ENCODE peak calls at places on chromosome 11, in four cellular contexts. One of them, this sample, is unnamed.

GRCh38 chr11:7563269-7563668 is 49.5 kb downstream of the PPFIBP2 start:
- DNase-seq in AG10803: peak
- DNase-seq in fibroblast of lung: no peak
- DNase-seq in body of pancreas: no peak
- DNase-seq in this sample: no peak

GRCh38 chr11:2401436-2401984 is 960 bp downstream of the TSSC4 start:
- DNase-seq in fibroblast of lung: no peak
- DNase-seq in AG10803: no peak
- DNase-seq in body of pancreas: no peak
- DNase-seq in this sample: no peak

GRCh38 chr11:112166561-112166960 is 611 bp upstream of the TEX12 start:
- DNase-seq in body of pancreas: no peak
- DNase-seq in AG10803: peak
- DNase-seq in fibroblast of lung: peak
- DNase-seq in this sample: peak

GRCh38 chr11:57500526-57500925 is 15.0 kb downstream of the SLC43A1 start:
- DNase-seq in body of pancreas: peak
- DNase-seq in fibroblast of lung: no peak
- DNase-seq in AG10803: no peak
- DNase-seq in this sample: no peak

GRCh38 chr11:116613201-116613910 is 159.4 kb downstream of the BUD13 start:
- DNase-seq in body of pancreas: no peak
- DNase-seq in AG10803: no peak
- DNase-seq in fibroblast of lung: no peak
- DNase-seq in this sample: no peak

GRCh38 chr11:128727320-128727719 is 33.4 kb downstream of the FLI1 start:
- DNase-seq in fibroblast of lung: no peak
- DNase-seq in AG10803: no peak
- DNase-seq in body of pancreas: no peak
- DNase-seq in this sample: no peak

GRCh38 chr11:27215471-27216267 is 147.3 kb downstream of the CCDC34 start:
- DNase-seq in body of pancreas: peak
- DNase-seq in AG10803: no peak
- DNase-seq in fibroblast of lung: peak
- DNase-seq in this sample: no peak

GRCh38 chr11:35585411-35585810 is 32.8 kb upstream of the FJX1 start:
- DNase-seq in body of pancreas: no peak
- DNase-seq in AG10803: no peak
- DNase-seq in fibroblast of lung: no peak
- DNase-seq in this sample: no peak

GRCh38 chr11:131463609-131464008 is 93.2 kb downstream of the NTM start:
- DNase-seq in AG10803: no peak
- DNase-seq in fibroblast of lung: no peak
- DNase-seq in body of pancreas: no peak
- DNase-seq in this sample: no peak

GRCh38 chr11:86695391-86695790 is 23.0 kb upstream of the ME3 start:
- DNase-seq in body of pancreas: no peak
- DNase-seq in fibroblast of lung: peak
- DNase-seq in AG10803: no peak
- DNase-seq in this sample: no peak

GRCh38 chr11:65862191-65862735 is 2.0 kb downstream of the MUS81 start:
- DNase-seq in fibroblast of lung: no peak
- DNase-seq in body of pancreas: no peak
- DNase-seq in AG10803: no peak
- DNase-seq in this sample: no peak

GRCh38 chr11:3042496-3043314 is 14.5 kb downstream of the CARS1 start:
- DNase-seq in AG10803: no peak
- DNase-seq in fibroblast of lung: no peak
- DNase-seq in body of pancreas: no peak
- DNase-seq in this sample: no peak

GRCh38 chr11:5807580-5807979 is 1.1 kb upstream of the OR52N2 start:
- DNase-seq in fibroblast of lung: no peak
- DNase-seq in AG10803: no peak
- DNase-seq in body of pancreas: no peak
- DNase-seq in this sample: no peak

GRCh38 chr11:70953720-70954119 is 298.7 kb downstream of the SHANK2 start:
- DNase-seq in AG10803: no peak
- DNase-seq in body of pancreas: no peak
- DNase-seq in fibroblast of lung: no peak
- DNase-seq in this sample: no peak

GRCh38 chr11:125016413-125016812 is 46.7 kb upstream of the SLC37A2 start:
- DNase-seq in body of pancreas: no peak
- DNase-seq in AG10803: no peak
- DNase-seq in fibroblast of lung: no peak
- DNase-seq in this sample: no peak

GRCh38 chr11:106012744-106013143 is 9.3 kb downstream of the MSANTD4 start:
- DNase-seq in body of pancreas: no peak
- DNase-seq in fibroblast of lung: peak
- DNase-seq in AG10803: peak
- DNase-seq in this sample: no peak

GRCh38 chr11:67274768-67275605 is 8.7 kb downstream of the GRK2 start:
- DNase-seq in AG10803: no peak
- DNase-seq in body of pancreas: peak
- DNase-seq in fibroblast of lung: no peak
- DNase-seq in this sample: no peak

GRCh38 chr11:67277231-67277961 is 11.1 kb downstream of the GRK2 start:
- DNase-seq in AG10803: peak
- DNase-seq in fibroblast of lung: peak
- DNase-seq in body of pancreas: peak
- DNase-seq in this sample: no peak

GRCh38 chr11:67275606-67276409 is 9.5 kb downstream of the GRK2 start:
- DNase-seq in body of pancreas: no peak
- DNase-seq in AG10803: no peak
- DNase-seq in fibroblast of lung: no peak
- DNase-seq in this sample: no peak

GRCh38 chr11:67278135-67278938 is 10.8 kb upstream of the ANKRD13D start:
- DNase-seq in body of pancreas: no peak
- DNase-seq in AG10803: no peak
- DNase-seq in fibroblast of lung: no peak
- DNase-seq in this sample: no peak

DNA sequence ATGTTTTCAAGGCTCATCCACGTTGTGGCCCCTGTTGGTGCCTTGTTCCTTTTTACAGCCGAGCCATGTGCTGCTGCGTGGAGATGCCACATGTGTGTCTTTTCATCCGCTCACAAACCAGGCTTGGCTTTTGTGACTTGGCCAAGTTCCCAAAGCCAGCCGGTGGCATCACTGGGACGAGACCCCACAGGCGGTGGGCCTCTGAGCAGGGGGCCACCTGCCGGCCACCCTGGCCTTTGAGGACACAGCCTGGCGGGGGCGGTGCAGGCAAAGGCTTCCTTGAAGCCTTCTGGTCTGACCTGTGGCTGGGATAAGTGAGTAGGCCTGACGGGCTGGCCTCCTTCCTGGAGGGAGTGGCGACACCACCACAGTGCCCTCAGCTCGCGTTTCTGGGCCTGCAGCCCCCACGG is 10.6 kb downstream of the GRK2 start:
- DNase-seq in AG10803: peak
- DNase-seq in body of pancreas: no peak
- DNase-seq in fibroblast of lung: no peak
- DNase-seq in this sample: no peak
- TF ChIP-seq CTCF in AG10803: peak
- TF ChIP-seq CTCF in body of pancreas: no peak
- TF ChIP-seq CTCF in fibroblast of lung: peak
- TF ChIP-seq CTCF in this sample: peak

GRCh38 chr11:109937968-109938367 is 155.2 kb upstream of the ZC3H12C start:
- DNase-seq in body of pancreas: no peak
- DNase-seq in fibroblast of lung: no peak
- DNase-seq in AG10803: no peak
- DNase-seq in this sample: no peak

GRCh38 chr11:109934151-109934550 is 159.0 kb upstream of the ZC3H12C start:
- DNase-seq in body of pancreas: no peak
- DNase-seq in AG10803: no peak
- DNase-seq in fibroblast of lung: no peak
- DNase-seq in this sample: no peak

GRCh38 chr11:109940816-109941215 is 152.4 kb upstream of the ZC3H12C start:
- DNase-seq in body of pancreas: no peak
- DNase-seq in fibroblast of lung: peak
- DNase-seq in AG10803: peak
- DNase-seq in this sample: no peak

GRCh38 chr11:109939176-109939810 is 153.9 kb upstream of the ZC3H12C start:
- DNase-seq in AG10803: peak
- DNase-seq in fibroblast of lung: peak
- DNase-seq in body of pancreas: peak
- DNase-seq in this sample: peak
- TF ChIP-seq CTCF in AG10803: peak
- TF ChIP-seq CTCF in fibroblast of lung: peak
- TF ChIP-seq CTCF in body of pancreas: peak
- TF ChIP-seq CTCF in this sample: peak

DNA sequence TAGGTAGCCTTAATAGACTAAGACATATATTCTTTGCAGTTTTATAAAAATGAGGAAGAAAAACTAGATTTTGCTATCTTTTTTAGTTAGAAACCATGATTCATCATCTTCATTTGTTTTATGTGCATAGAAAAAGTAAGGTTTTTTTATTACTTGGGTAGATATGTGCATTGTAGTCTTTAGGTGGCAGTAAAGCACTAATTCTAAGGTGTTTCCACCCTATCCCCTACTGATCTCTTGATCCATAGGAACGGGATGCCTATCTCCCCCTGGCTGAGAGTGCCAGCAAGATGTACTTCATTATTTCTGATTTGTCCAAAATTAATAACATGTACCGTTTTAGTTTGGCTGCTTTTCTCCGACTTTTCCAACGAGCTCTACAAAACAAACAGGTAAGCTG is 148.1 kb downstream of the DYNC2H1 start:
- DNase-seq in body of pancreas: no peak
- DNase-seq in AG10803: peak
- DNase-seq in fibroblast of lung: peak
- DNase-seq in this sample: no peak
- TF ChIP-seq CTCF in body of pancreas: no peak
- TF ChIP-seq CTCF in AG10803: peak
- TF ChIP-seq CTCF in fibroblast of lung: peak
- TF ChIP-seq CTCF in this sample: peak

DNA sequence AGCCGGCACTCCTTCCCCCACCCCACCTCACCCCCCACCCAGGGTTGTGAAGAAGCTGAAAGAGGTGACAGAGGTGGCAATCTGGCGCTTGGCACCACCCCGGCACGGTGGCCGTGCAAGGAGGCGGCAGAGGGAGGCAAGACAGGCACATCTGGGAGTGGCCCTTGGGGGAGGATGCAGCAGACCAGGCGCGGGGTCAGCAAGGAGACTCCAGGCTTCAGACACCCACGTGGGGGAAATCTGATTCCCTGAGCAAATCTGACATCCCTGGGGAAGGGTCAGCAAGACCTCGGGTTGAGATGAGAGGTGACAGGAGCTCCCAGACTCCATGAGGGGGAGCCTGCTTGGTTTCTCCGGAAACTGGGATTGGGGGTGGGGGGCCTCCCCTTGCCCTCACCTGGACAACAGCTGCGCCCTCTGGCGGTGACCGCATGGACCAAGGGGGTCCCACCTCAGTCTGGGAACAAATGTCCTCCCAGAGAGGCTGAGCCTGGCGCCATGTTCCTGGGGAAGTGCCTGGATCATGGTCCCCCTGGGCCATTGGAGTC is 4.0 kb upstream of the RCOR2 start:
- DNase-seq in AG10803: no peak
- DNase-seq in body of pancreas: no peak
- DNase-seq in fibroblast of lung: no peak
- DNase-seq in this sample: no peak
- TF ChIP-seq CTCF in AG10803: peak
- TF ChIP-seq CTCF in body of pancreas: peak
- TF ChIP-seq CTCF in fibroblast of lung: peak
- TF ChIP-seq CTCF in this sample: peak

GRCh38 chr11:119571311-119571710 is 148.3 kb upstream of the THY1 start:
- DNase-seq in body of pancreas: no peak
- DNase-seq in AG10803: no peak
- DNase-seq in fibroblast of lung: no peak
- DNase-seq in this sample: no peak

GRCh38 chr11:119573858-119574257 is 150.9 kb upstream of the THY1 start:
- DNase-seq in AG10803: no peak
- DNase-seq in body of pancreas: no peak
- DNase-seq in fibroblast of lung: no peak
- DNase-seq in this sample: no peak

GRCh38 chr11:119567667-119568582 is 145.0 kb upstream of the THY1 start:
- DNase-seq in body of pancreas: no peak
- DNase-seq in AG10803: peak
- DNase-seq in fibroblast of lung: peak
- DNase-seq in this sample: peak

GRCh38 chr11:119578466-119579220 is 150.4 kb downstream of the NECTIN1 start:
- DNase-seq in AG10803: no peak
- DNase-seq in body of pancreas: peak
- DNase-seq in fibroblast of lung: no peak
- DNase-seq in this sample: no peak

DNA sequence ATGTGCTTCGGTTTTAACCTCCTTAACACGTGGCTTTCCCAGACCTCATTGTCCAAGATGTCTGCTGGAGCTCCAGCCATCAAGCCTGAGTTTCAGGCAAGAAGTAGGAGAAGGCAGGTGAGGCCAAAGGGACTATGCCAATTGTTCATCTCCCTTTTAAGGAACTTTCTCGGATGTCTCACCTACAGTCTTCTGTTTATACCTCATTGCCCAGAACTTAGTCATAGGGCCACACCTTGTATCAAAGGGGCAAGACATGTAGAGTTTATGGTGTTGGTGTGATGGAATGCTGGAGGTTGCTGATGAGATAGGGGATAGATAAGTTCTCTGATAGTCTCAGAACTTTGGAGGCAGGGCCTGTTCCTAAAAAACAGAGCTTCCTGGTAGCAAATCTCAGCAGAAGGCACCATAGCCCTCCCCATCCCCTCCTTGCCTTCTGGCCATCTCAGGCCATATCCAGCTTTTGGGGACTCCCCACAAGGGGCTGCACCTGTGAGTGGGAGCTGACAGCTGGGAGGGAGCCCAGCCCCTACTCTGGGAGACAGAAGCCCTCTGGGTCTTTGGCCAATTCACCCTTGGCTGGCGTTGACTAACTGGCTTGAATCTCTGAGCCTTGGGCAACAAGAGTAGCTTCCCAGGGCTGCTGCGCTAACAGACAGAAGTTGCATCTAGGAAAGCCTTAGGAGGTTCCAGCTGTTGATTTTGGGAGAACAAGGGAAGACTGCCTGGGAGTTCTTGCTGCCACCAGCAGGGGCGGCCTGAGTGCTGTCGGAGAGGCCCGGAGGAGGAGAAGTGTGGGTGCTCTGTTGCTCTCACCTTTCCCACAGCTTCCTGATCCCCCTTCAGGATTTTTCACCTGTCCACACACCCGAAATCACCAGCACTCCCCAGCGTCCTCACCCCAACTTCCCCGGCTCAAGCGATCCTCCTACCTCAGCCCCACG is 149.8 kb upstream of the THY1 start:
- DNase-seq in body of pancreas: no peak
- DNase-seq in fibroblast of lung: no peak
- DNase-seq in AG10803: no peak
- DNase-seq in this sample: no peak
- TF ChIP-seq CTCF in body of pancreas: no peak
- TF ChIP-seq CTCF in fibroblast of lung: no peak
- TF ChIP-seq CTCF in AG10803: no peak
- TF ChIP-seq CTCF in this sample: no peak

This sample was measured in retinal pigment epithelial cell.